ENCODE peak calls at places on chromosomes 3 and 15, in ten cellular contexts. S is EH; K is naive thymus-derived CD4-positive, alpha-beta T cell; V is AG20443; P is cardiac fibroblast; I is right atrium auricular region; Z is SHP77; W is WERI-Rb-1; H is COLO829; L is natural killer cell. X is an unnamed sample.

GRCh38 chr3:61627768-61628185 is 66.4 kb downstream of the PTPRG start:
- DNase-seq in S (peak), K (no peak), V (peak), P (peak), I (no peak), Z (no peak), W (no peak), H (peak), L (no peak), X (no peak)

GRCh38 chr15:74505837-74506514 is 35.0 kb upstream of the ARID3B start:
- DNase-seq in S (peak), K (no peak), V (peak), P (peak), I (no peak), Z (no peak), W (no peak), H (no peak), L (no peak), X (no peak)

GRCh38 chr15:39578851-39579486 is 1.9 kb upstream of the THBS1 start:
- DNase-seq in S (peak), K (no peak), V (no peak), P (no peak), I (no peak), Z (no peak), W (no peak), H (no peak), L (no peak), X (no peak)

GRCh38 chr15:75136758-75137157 is 64.9 kb upstream of the C15orf39 start:
- DNase-seq in S (no peak), K (no peak), V (no peak), P (no peak), I (no peak), Z (no peak), W (no peak), H (no peak), L (no peak), X (no peak)

GRCh38 chr15:66153549-66154415 is 99.8 kb downstream of the MEGF11 start:
- DNase-seq in S (no peak), K (no peak), V (no peak), P (no peak), I (no peak), Z (peak), W (no peak), H (no peak), L (no peak), X (no peak)

GRCh38 chr3:126921425-126921824 is 61.5 kb upstream of the PLXNA1 start:
- DNase-seq in S (no peak), K (no peak), V (no peak), P (no peak), I (no peak), Z (no peak), W (no peak), H (no peak), L (no peak), X (no peak)

GRCh38 chr3:164832216-164832615 is 246.1 kb downstream of the SI start:
- DNase-seq in S (no peak), K (no peak), V (no peak), P (no peak), I (no peak), Z (no peak), W (no peak), H (no peak), L (no peak), X (no peak)

GRCh38 chr3:29853841-29854397 is 573.0 kb downstream of the RBMS3 start:
- DNase-seq in S (no peak), K (no peak), V (no peak), P (no peak), I (no peak), Z (no peak), W (no peak), H (no peak), L (no peak), X (no peak)

GRCh38 chr3:173037840-173038483 is 103.1 kb downstream of the SPATA16 start:
- DNase-seq in S (no peak), K (no peak), V (no peak), P (no peak), I (no peak), Z (no peak), W (no peak), H (no peak), L (no peak), X (no peak)

X was measured in NCI-H524 treated with DMSO at 0.1 percent for 48 hours.